ENCODE peak calls at places on chromosomes 7 and 10, in seven cellular contexts. H, C, M, B, K, D and I are unnamed samples.
A peak's percentile ranks its signal among the peaks of the same experiment; 100 is the strongest.

GRCh38 chr7:116384936-116385635 is 114.5 kb upstream of the CAV2 start:
- DNase-seq in H (no peak), C (no peak), M (no peak), B (peak; percentile 45), K (no peak), D (no peak), I (no peak)

GRCh38 chr10:103476046-103476768 is 2.8 kb downstream of the CALHM3 start:
- DNase-seq in H (no peak), C (no peak), M (no peak), B (peak; percentile 6), K (no peak), D (no peak), I (no peak)

GRCh38 chr10:127993281-127993680 is 86.4 kb downstream of the PTPRE start:
- DNase-seq in H (no peak), C (no peak), M (no peak), B (no peak), K (no peak), D (no peak), I (no peak)

GRCh38 chr7:17289074-17289665 is 9.3 kb upstream of the AHR start:
- DNase-seq in H (no peak), C (peak; percentile 71), M (peak; percentile 36), B (peak; percentile 65), K (no peak), D (peak; percentile 53), I (no peak)

GRCh38 chr7:134905375-134905774 is 80.9 kb upstream of the AGBL3 start:
- DNase-seq in H (peak; percentile 68), C (peak; percentile 34), M (peak; percentile 81), B (peak; percentile 95), K (no peak), D (peak; percentile 91), I (peak; percentile 83)

GRCh38 chr10:91137822-91138221 is 82.6 kb upstream of the PCGF5 start:
- DNase-seq in H (no peak), C (peak; percentile 19), M (no peak), B (no peak), K (no peak), D (no peak), I (no peak)

GRCh38 chr10:114408968-114409444 is 4.7 kb upstream of the AFAP1L2 start:
- DNase-seq in H (no peak), C (no peak), M (no peak), B (no peak), K (no peak), D (no peak), I (no peak)

GRCh38 chr7:96591159-96591899 is 118.3 kb downstream of the SEM1 start:
- DNase-seq in H (no peak), C (no peak), M (no peak), B (no peak), K (no peak), D (no peak), I (no peak)

GRCh38 chr7:130441408-130441854 is 615 bp upstream of the CEP41 start:
- DNase-seq in H (no peak), C (peak; percentile 52), M (no peak), B (no peak), K (no peak), D (no peak), I (no peak)

GRCh38 chr7:38224392-38224791 is 46.3 kb downstream of the STARD3NL start:
- DNase-seq in H (no peak), C (no peak), M (no peak), B (no peak), K (no peak), D (no peak), I (peak; percentile 7)

GRCh38 chr7:35800718-35801391 is at the start of gene SEPTIN7:
- DNase-seq in H (peak; percentile 99), C (peak; percentile 99), M (peak; percentile 97), B (peak; percentile 99), K (peak; percentile 98), D (peak; percentile 99), I (peak; percentile 93)

GRCh38 chr10:132363376-132363775 is 31.4 kb downstream of the LRRC27 start:
- DNase-seq in H (no peak), C (no peak), M (no peak), B (no peak), K (no peak), D (no peak), I (no peak)

GRCh38 chr7:104328308-104328969 is at the start of gene LHFPL3:
- DNase-seq in H (no peak), C (no peak), M (no peak), B (no peak), K (no peak), D (no peak), I (no peak)

GRCh38 chr10:59635502-59636290 is 74.0 kb downstream of the SLC16A9 start:
- DNase-seq in H (no peak), C (no peak), M (no peak), B (no peak), K (no peak), D (no peak), I (no peak)

GRCh38 chr10:43855667-43856210 is 207.1 kb upstream of the ZNF32 start:
- DNase-seq in H (no peak), C (no peak), M (no peak), B (no peak), K (no peak), D (no peak), I (no peak)

GRCh38 chr7:81715984-81716588 is 53.8 kb downstream of the HGF start:
- DNase-seq in H (no peak), C (no peak), M (peak; percentile 79), B (peak; percentile 60), K (no peak), D (peak; percentile 50), I (no peak)

GRCh38 chr7:1689356-1689755 is 19.3 kb downstream of the ELFN1 start:
- DNase-seq in H (no peak), C (no peak), M (no peak), B (no peak), K (peak; percentile 12), D (no peak), I (no peak)

GRCh38 chr7:155931386-155932085 is 119.3 kb upstream of the SHH start:
- DNase-seq in H (no peak), C (no peak), M (no peak), B (no peak), K (no peak), D (no peak), I (no peak)

GRCh38 chr7:27117687-27118491 is 12.7 kb downstream of the HOXA4 start:
- DNase-seq in H (no peak), C (no peak), M (no peak), B (peak; percentile 89), K (no peak), D (peak; percentile 91), I (no peak)

GRCh38 chr10:90451283-90451682 is 406.6 kb downstream of the HTR7 start:
- DNase-seq in H (no peak), C (no peak), M (peak; percentile 20), B (peak; percentile 35), K (no peak), D (peak; percentile 8), I (no peak)

GRCh38 chr7:69814421-69814962 is 216.2 kb downstream of the AUTS2 start:
- DNase-seq in H (no peak), C (no peak), M (no peak), B (no peak), K (no peak), D (peak; percentile 34), I (peak; percentile 8)

GRCh38 chr7:129436335-129436923 is 2.2 kb downstream of the STRIP2 start:
- DNase-seq in H (no peak), C (no peak), M (no peak), B (no peak), K (no peak), D (no peak), I (no peak)

GRCh38 chr10:110813743-110814472 is 57.8 kb upstream of the PDCD4 start:
- DNase-seq in H (no peak), C (no peak), M (no peak), B (no peak), K (no peak), D (no peak), I (no peak)
- H3K4me3 ChIP-seq in H (no peak overlapping the region), C (no peak overlapping the region), M (no peak overlapping the region), B (no peak overlapping the region), K (no peak overlapping the region), D (no peak overlapping the region), I (no peak overlapping the region)

GRCh38 chr7:33887576-33887975 is 17.8 kb upstream of the BMPER start:
- DNase-seq in H (no peak), C (no peak), M (no peak), B (no peak), K (no peak), D (no peak), I (no peak)

GRCh38 chr7:33888206-33888605 is 17.1 kb upstream of the BMPER start:
- DNase-seq in H (no peak), C (no peak), M (no peak), B (no peak), K (no peak), D (peak; percentile 60), I (no peak)

GRCh38 chr7:33883566-33883965 is 21.8 kb upstream of the BMPER start:
- DNase-seq in H (no peak), C (no peak), M (no peak), B (no peak), K (no peak), D (no peak), I (no peak)

GRCh38 chr7:33885290-33886005 is 19.9 kb upstream of the BMPER start:
- DNase-seq in H (no peak), C (no peak), M (no peak), B (no peak), K (no peak), D (no peak), I (no peak)

DNA sequence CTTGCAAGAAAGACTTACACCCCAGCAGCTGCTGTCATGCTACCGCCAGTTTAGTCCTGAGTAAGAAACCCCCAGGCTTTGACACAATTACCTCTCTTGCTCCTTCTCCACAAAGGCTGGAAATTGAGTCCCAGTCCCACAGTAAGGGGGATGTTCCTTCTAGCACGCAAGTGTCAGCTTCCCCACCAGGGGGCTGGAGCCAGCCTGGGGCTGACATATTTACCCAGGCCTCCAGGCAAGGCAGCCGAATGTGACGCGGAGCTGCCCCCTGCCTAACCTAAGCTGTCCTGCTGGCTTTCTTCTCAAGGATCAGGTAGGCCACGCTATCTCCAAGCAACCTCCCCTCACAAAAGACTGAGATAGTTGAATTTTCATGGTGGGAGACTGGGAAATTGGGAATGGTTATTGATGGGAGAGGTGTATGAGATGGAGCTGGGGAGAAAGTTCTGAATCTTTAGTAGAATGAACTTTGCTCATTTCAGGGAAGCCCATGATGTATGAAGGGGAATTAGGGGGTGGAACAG is 19.2 kb upstream of the BMPER start:
- DNase-seq in H (no peak), C (no peak), M (no peak), B (no peak), K (no peak), D (no peak), I (no peak)
- TF ChIP-seq CTCF in H (no peak), C (no peak), M (peak; percentile 75), B (peak; percentile 31), K (peak; percentile 19), D (no peak), I (peak; percentile 39)

DNA sequence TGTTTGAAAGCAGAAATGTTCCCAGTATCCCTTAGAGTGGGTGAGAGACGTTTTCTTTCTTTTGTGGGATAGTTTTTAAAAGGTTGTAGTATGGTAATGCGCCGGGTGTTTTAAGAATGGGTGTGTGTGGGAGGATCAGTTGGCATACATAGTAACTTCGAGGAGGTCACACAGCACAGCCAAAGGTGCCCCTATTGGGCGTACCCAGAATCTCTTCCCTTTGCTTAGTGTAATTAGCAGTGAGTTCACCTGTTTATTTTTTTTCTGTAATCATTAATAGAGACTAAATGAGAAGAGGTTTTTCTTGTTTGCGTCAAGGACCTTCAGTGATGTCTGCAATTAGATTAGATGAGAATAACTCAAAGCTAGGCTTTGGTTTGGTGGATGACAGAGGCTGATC is 1.5 kb downstream of the PLEKHA8 start:
- DNase-seq in H (no peak), C (no peak), M (no peak), B (no peak), K (no peak), D (no peak), I (no peak)
- H3K4me3 ChIP-seq in H (peak overlapping the region; percentile 75), C (peak overlapping the region; percentile 88), M (peak overlapping the region; percentile 66), B (peak overlapping the region; percentile 97), K (peak overlapping the region; percentile 78), D (peak overlapping the region; percentile 56), I (peak overlapping the region; percentile 2)

GRCh38 chr10:7622969-7623368 is 43.8 kb downstream of the ITIH5 start:
- DNase-seq in H (no peak), C (no peak), M (no peak), B (no peak), K (no peak), D (no peak), I (no peak)
- TF ChIP-seq CTCF in H (no peak), C (no peak), M (no peak), B (no peak), K (peak; percentile 19), D (no peak), I (no peak)